ENCODE peak calls at places on chromosome X, in four cellular contexts. G is OCI-LY7, J is GM23248, N is A549. S is an unnamed sample. For H3K4me1, the result is how much of the 10 kb centered on the place peaks cover.

GRCh38 chrX:124940536-124940935 is 379.1 kb upstream of the TEX13C start:
- DNase-seq in G (no peak), J (no peak), N (no peak), S (no peak)

GRCh38 chrX:19740744-19741143 is 146.7 kb downstream of the SH3KBP1 start:
- DNase-seq in G (no peak), J (no peak), N (no peak), S (no peak)

GRCh38 chrX:13029341-13029740 is 15.1 kb downstream of the FAM9C start:
- DNase-seq in G (no peak), J (peak), N (peak), S (no peak)

GRCh38 chrX:1313788-1314187 is 22.8 kb upstream of the IL3RA start:
- DNase-seq in G (no peak), J (no peak), N (no peak), S (no peak)

GRCh38 chrX:65635371-65635770 is 32.1 kb upstream of the MSN start:
- DNase-seq in G (no peak), J (peak), N (no peak), S (no peak)

GRCh38 chrX:36160056-36160455 is 240.5 kb downstream of the CFAP47 start:
- DNase-seq in G (no peak), J (no peak), N (no peak), S (no peak)

GRCh38 chrX:41236629-41237028 is 97.3 kb upstream of the DDX3X start:
- DNase-seq in G (peak), J (no peak), N (no peak), S (no peak)

GRCh38 chrX:319579-320125 is 1.1 kb upstream of the GTPBP6 start:
- DNase-seq in G (no peak), J (peak), N (no peak), S (no peak)

GRCh38 chrX:85927740-85928139 is 119.6 kb downstream of the CHM start:
- DNase-seq in G (no peak), J (no peak), N (no peak), S (no peak)

GRCh38 chrX:120750381-120750780 is 120.5 kb upstream of the C1GALT1C1 start:
- DNase-seq in G (no peak), J (no peak), N (no peak), S (no peak)

GRCh38 chrX:50813843-50814661 is at the start of gene SHROOM4:
- DNase-seq in G (no peak), J (peak), N (no peak), S (peak)

GRCh38 chrX:134158821-134159512 is 78.0 kb upstream of the CCDC160 start:
- DNase-seq in G (no peak), J (no peak), N (no peak), S (no peak)

GRCh38 chrX:1239681-1240142 is 27.3 kb upstream of the CRLF2 start:
- DNase-seq in G (no peak), J (no peak), N (no peak), S (no peak)

DNA sequence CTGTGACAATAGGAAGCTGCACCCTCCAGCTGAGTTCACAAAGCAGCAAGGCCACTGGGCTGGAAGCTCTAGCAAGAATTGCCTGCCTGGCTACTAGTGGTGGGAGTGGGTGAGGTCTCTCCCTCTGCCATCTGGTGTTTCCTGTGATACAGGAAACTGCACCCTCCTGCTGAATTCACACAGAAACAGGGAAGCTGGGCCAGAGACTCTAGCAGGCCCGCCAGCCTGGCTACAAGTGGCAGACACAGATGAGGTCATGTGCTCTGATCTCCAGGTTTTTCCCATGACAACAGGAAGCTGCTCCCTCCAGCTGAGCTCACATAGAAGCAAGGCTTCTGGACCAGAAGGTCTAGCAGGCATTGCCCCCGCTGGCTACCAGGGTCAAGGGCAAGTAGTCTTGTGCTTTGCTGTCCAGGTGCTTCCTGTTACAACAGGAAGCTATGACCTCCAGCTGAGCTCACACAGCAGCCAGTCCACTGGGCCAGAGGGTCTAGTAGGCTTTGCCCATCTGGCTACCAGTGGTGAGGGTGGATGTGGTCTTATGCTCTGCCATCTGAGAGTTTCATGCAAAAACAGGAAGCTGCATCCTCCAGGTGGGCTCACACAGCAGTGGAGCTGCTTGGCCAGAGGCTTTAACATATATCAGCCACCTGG is 41.5 kb upstream of the ZXDA start:
- DNase-seq in G (peak), J (no peak), N (no peak), S (no peak)
- H3K4me2 ChIP-seq in G (peak), J (no peak), N (no peak), S (no peak)

GRCh38 chrX:107716045-107716684 is 59.4 kb downstream of the TSC22D3 start:
- DNase-seq in G (peak), J (peak), N (no peak), S (peak)
- H3K4me1 ChIP-seq in G (half or more), J (under half), N (under half), S (under half)

GRCh38 chrX:78957049-78957767 is 12.0 kb downstream of the P2RY10 start:
- DNase-seq in G (no peak), J (no peak), N (no peak), S (no peak)
- H3K4me2 ChIP-seq in G (peak), J (no peak), N (no peak), S (no peak)

GRCh38 chrX:31962256-31962655 is 890.4 kb upstream of the FTHL17 start:
- DNase-seq in G (no peak), J (no peak), N (no peak), S (no peak)
- H3K4me1 ChIP-seq in G (under half), J (under half), N (under half), S (under half)

GRCh38 chrX:46626566-46626965 is 53.0 kb downstream of the CHST7 start:
- DNase-seq in G (peak), J (no peak), N (no peak), S (no peak)

GRCh38 chrX:46628406-46629371 is 55.1 kb downstream of the CHST7 start:
- DNase-seq in G (peak), J (peak), N (no peak), S (no peak)

GRCh38 chrX:46630141-46630540 is 56.6 kb downstream of the CHST7 start:
- DNase-seq in G (no peak), J (peak), N (no peak), S (no peak)

GRCh38 chrX:46627044-46627443 is 53.5 kb downstream of the CHST7 start:
- DNase-seq in G (no peak), J (no peak), N (no peak), S (no peak)

GRCh38 chrX:46627700-46628405 is 54.3 kb downstream of the CHST7 start:
- DNase-seq in G (no peak), J (peak), N (no peak), S (no peak)
- H3K4me2 ChIP-seq in G (no peak), J (peak), N (no peak), S (no peak)

GRCh38 chrX:129780441-129781105 is 824 bp downstream of the SASH3 start:
- DNase-seq in G (no peak), J (no peak), N (no peak), S (no peak)

GRCh38 chrX:129782706-129783105 is 3.0 kb downstream of the SASH3 start:
- DNase-seq in G (no peak), J (no peak), N (no peak), S (no peak)

GRCh38 chrX:129782015-129782495 is 2.3 kb downstream of the SASH3 start:
- DNase-seq in G (no peak), J (no peak), N (no peak), S (no peak)

GRCh38 chrX:129779747-129780146 is at the start of gene SASH3:
- DNase-seq in G (peak), J (no peak), N (no peak), S (no peak)

DNA sequence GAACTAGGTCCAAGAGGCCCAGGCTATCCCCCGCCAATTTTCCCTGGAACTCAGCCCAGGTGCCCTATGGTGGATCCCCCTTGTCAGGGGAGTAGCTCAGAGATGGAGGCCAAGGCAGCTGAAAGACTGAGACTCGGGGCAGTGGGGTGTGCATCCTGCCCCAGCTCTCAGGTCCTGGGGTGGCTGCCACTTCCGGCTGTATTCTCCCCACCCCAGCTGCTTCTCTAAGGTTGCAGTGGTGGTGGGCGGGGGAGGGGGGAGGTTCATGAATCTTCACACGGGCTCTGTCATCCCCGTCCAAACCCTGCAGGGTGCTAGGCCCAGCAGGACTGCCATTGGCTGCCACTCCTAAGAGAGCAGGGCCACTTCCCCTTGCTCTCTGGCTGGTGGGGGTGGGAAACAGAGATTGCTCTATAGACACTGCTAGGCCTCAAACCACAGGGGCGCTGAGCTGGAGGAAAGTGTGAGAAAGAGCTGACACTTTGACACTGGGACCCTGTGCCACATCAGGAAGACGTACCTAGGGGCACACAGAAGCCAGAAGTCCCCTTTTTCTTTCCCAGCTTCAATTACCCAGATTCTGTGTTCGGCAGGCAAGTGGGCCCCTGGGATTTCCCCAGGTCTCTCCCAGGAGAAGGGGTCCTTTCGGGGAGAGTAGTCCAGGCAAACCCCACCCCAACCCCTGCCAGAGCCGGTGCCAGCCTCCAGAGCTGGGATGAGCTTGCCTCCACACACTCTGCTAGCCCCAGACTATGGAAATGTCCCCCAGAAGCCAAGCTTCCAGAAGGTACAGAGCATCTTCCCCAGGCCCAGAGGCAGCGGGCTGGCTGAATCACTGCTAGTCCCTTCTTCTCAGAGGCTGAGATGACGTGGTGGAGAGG is 1.6 kb downstream of the SASH3 start:
- DNase-seq in G (peak), J (no peak), N (no peak), S (no peak)
- H3K4me1 ChIP-seq in G (half or more), J (under half), N (under half), S (under half)